ENCODE peak calls at places on chromosomes 13 and 19, in five cellular contexts. One of them, this sample, is unnamed.

GRCh38 chr13:68323106-68323505 is 1093.0 kb upstream of the PCDH9 start:
- DNase-seq in Panc1: no peak
- DNase-seq in H1: no peak
- DNase-seq in SK-N-SH: no peak
- DNase-seq in stomach: no peak
- DNase-seq in this sample: no peak

GRCh38 chr19:52335768-52336116 is 301 bp upstream of the ZNF610 start:
- DNase-seq in stomach: no peak
- DNase-seq in Panc1: no peak
- DNase-seq in SK-N-SH: no peak
- DNase-seq in H1: no peak
- DNase-seq in this sample: no peak

GRCh38 chr13:49641810-49642291 is 13.5 kb downstream of the ARL11 start:
- DNase-seq in SK-N-SH: no peak
- DNase-seq in stomach: no peak
- DNase-seq in Panc1: no peak
- DNase-seq in H1: no peak
- DNase-seq in this sample: peak; percentile 91

GRCh38 chr19:53467138-53467502 is 413 bp upstream of the ZNF813 start:
- DNase-seq in stomach: no peak
- DNase-seq in SK-N-SH: peak; percentile 68
- DNase-seq in H1: no peak
- DNase-seq in Panc1: no peak
- DNase-seq in this sample: peak; percentile 74

GRCh38 chr19:38290631-38291147 is 13.4 kb upstream of the C19orf33 start:
- DNase-seq in SK-N-SH: no peak
- DNase-seq in Panc1: no peak
- DNase-seq in H1: no peak
- DNase-seq in stomach: peak; percentile 95
- DNase-seq in this sample: peak; percentile 83

GRCh38 chr13:113904411-113904810 is 40.5 kb upstream of the GAS6 start:
- DNase-seq in Panc1: peak; percentile 13
- DNase-seq in stomach: peak; percentile 67
- DNase-seq in SK-N-SH: no peak
- DNase-seq in H1: peak; percentile 72
- DNase-seq in this sample: peak; percentile 33

GRCh38 chr19:54893406-54893805 is 12.5 kb upstream of the NCR1 start:
- DNase-seq in stomach: no peak
- DNase-seq in H1: peak; percentile 76
- DNase-seq in Panc1: no peak
- DNase-seq in SK-N-SH: no peak
- DNase-seq in this sample: no peak

GRCh38 chr19:49684983-49685553 is 4.3 kb upstream of the ADM5 start:
- DNase-seq in Panc1: no peak
- DNase-seq in stomach: no peak
- DNase-seq in SK-N-SH: no peak
- DNase-seq in H1: no peak
- DNase-seq in this sample: peak; percentile 44

GRCh38 chr19:16326401-16327130 is 1.9 kb downstream of the KLF2 start:
- DNase-seq in H1: peak; percentile 81
- DNase-seq in stomach: no peak
- DNase-seq in Panc1: no peak
- DNase-seq in SK-N-SH: no peak
- DNase-seq in this sample: peak; percentile 91

GRCh38 chr13:41668130-41668757 is 210.9 kb downstream of the RGCC start:
- DNase-seq in Panc1: peak; percentile 69
- DNase-seq in stomach: peak; percentile 45
- DNase-seq in H1: no peak
- DNase-seq in SK-N-SH: peak; percentile 61
- DNase-seq in this sample: no peak

GRCh38 chr13:112129557-112129956 is 62.6 kb downstream of the SOX1 start:
- DNase-seq in stomach: no peak
- DNase-seq in SK-N-SH: no peak
- DNase-seq in H1: no peak
- DNase-seq in Panc1: no peak
- DNase-seq in this sample: no peak

GRCh38 chr13:71217827-71218226 is 649.2 kb downstream of the DACH1 start:
- DNase-seq in Panc1: no peak
- DNase-seq in H1: no peak
- DNase-seq in stomach: no peak
- DNase-seq in SK-N-SH: no peak
- DNase-seq in this sample: no peak

GRCh38 chr13:107712145-107712544 is 503.2 kb downstream of the LIG4 start:
- DNase-seq in H1: no peak
- DNase-seq in SK-N-SH: no peak
- DNase-seq in stomach: no peak
- DNase-seq in Panc1: no peak
- DNase-seq in this sample: no peak

GRCh38 chr19:21750586-21751128 is 16.7 kb downstream of the ZNF100 start:
- DNase-seq in Panc1: no peak
- DNase-seq in H1: no peak
- DNase-seq in stomach: no peak
- DNase-seq in SK-N-SH: peak; percentile 22
- DNase-seq in this sample: no peak

GRCh38 chr19:38046254-38047047 is 139.4 kb downstream of the SIPA1L3 start:
- DNase-seq in SK-N-SH: no peak
- DNase-seq in H1: no peak
- DNase-seq in stomach: peak; percentile 35
- DNase-seq in Panc1: no peak
- DNase-seq in this sample: no peak

GRCh38 chr13:74485757-74486156 is 351.6 kb upstream of the KLF12 start:
- DNase-seq in H1: no peak
- DNase-seq in stomach: no peak
- DNase-seq in SK-N-SH: no peak
- DNase-seq in Panc1: no peak
- DNase-seq in this sample: no peak

GRCh38 chr13:108266316-108266936 is 3.1 kb upstream of the TNFSF13B start:
- DNase-seq in H1: no peak
- DNase-seq in SK-N-SH: peak; percentile 3
- DNase-seq in stomach: no peak
- DNase-seq in Panc1: no peak
- DNase-seq in this sample: peak; percentile 21

GRCh38 chr19:6610934-6611370 is 20.0 kb upstream of the CD70 start:
- DNase-seq in SK-N-SH: no peak
- DNase-seq in Panc1: no peak
- DNase-seq in stomach: no peak
- DNase-seq in H1: no peak
- DNase-seq in this sample: no peak

GRCh38 chr13:97307544-97307881 is 85.4 kb downstream of the MBNL2 start:
- DNase-seq in SK-N-SH: no peak
- DNase-seq in H1: no peak
- DNase-seq in stomach: no peak
- DNase-seq in Panc1: no peak
- DNase-seq in this sample: no peak

GRCh38 chr13:24683833-24684599 is 3.8 kb downstream of the ATP12A start:
- DNase-seq in stomach: peak; percentile 63
- DNase-seq in SK-N-SH: peak; percentile 91
- DNase-seq in H1: peak; percentile 88
- DNase-seq in Panc1: no peak
- DNase-seq in this sample: no peak

GRCh38 chr19:53394522-53394973 is 401 bp upstream of the ZNF765 start:
- DNase-seq in Panc1: peak; percentile 30
- DNase-seq in H1: no peak
- DNase-seq in stomach: peak; percentile 31
- DNase-seq in SK-N-SH: peak; percentile 70
- DNase-seq in this sample: peak; percentile 75

GRCh38 chr13:44317752-44318550 is 55.7 kb upstream of the SERP2 start:
- DNase-seq in Panc1: no peak
- DNase-seq in SK-N-SH: no peak
- DNase-seq in H1: no peak
- DNase-seq in stomach: no peak
- DNase-seq in this sample: no peak

GRCh38 chr13:40589285-40590109 is 76.9 kb downstream of the FOXO1 start:
- DNase-seq in Panc1: no peak
- DNase-seq in stomach: no peak
- DNase-seq in H1: no peak
- DNase-seq in SK-N-SH: no peak
- DNase-seq in this sample: no peak

GRCh38 chr13:40583738-40584137 is 82.7 kb downstream of the FOXO1 start:
- DNase-seq in H1: no peak
- DNase-seq in SK-N-SH: no peak
- DNase-seq in stomach: no peak
- DNase-seq in Panc1: no peak
- DNase-seq in this sample: no peak

GRCh38 chr13:40585911-40586471 is 80.5 kb downstream of the FOXO1 start:
- DNase-seq in Panc1: no peak
- DNase-seq in SK-N-SH: no peak
- DNase-seq in H1: no peak
- DNase-seq in stomach: no peak
- DNase-seq in this sample: no peak

GRCh38 chr13:40588101-40588500 is 78.3 kb downstream of the FOXO1 start:
- DNase-seq in stomach: no peak
- DNase-seq in Panc1: no peak
- DNase-seq in H1: no peak
- DNase-seq in SK-N-SH: no peak
- DNase-seq in this sample: no peak

DNA sequence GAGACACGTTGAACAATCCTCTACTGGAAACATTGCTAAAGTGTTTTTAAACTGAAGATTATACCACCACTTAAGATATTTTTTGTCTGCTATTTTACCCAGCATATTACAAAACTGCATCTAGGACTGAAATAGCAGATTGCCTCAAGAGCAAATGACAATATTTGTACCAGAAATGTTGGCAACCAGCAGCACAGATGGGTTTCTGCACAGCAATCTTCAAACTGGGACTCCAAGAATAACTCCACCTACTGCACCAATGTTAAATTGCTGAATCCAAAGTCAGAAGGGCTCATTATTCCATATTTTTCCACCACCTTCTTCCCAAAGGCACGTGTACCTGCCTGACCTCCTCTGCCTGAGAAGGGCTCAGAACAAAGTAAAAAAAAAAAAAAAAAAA is 79.6 kb downstream of the FOXO1 start:
- DNase-seq in stomach: no peak
- DNase-seq in Panc1: no peak
- DNase-seq in H1: no peak
- DNase-seq in SK-N-SH: no peak
- DNase-seq in this sample: no peak
- TF ChIP-seq CTCF in stomach: no peak
- TF ChIP-seq CTCF in Panc1: no peak
- TF ChIP-seq CTCF in H1: no peak
- TF ChIP-seq CTCF in SK-N-SH: no peak
- TF ChIP-seq CTCF in this sample: no peak

GRCh38 chr19:58228584-58229254 is at the start of gene ZNF544:
- DNase-seq in H1: peak; percentile 88
- DNase-seq in Panc1: no peak
- DNase-seq in stomach: peak; percentile 72
- DNase-seq in SK-N-SH: peak; percentile 74
- DNase-seq in this sample: peak; percentile 83
- TF ChIP-seq POLR2AphosphoS5 in H1: peak; percentile 87
- TF ChIP-seq POLR2AphosphoS5 in Panc1: peak; percentile 97
- TF ChIP-seq POLR2AphosphoS5 in stomach: peak; percentile 83
- TF ChIP-seq POLR2AphosphoS5 in SK-N-SH: no peak
- TF ChIP-seq POLR2AphosphoS5 in this sample: peak; percentile 76

GRCh38 chr19:34960103-34960805 is 3.8 kb downstream of the ZNF792 start:
- DNase-seq in Panc1: no peak
- DNase-seq in SK-N-SH: no peak
- DNase-seq in stomach: no peak
- DNase-seq in H1: peak; percentile 20
- DNase-seq in this sample: no peak

GRCh38 chr19:34959021-34959420 is 5.0 kb downstream of the ZNF792 start:
- DNase-seq in Panc1: no peak
- DNase-seq in stomach: no peak
- DNase-seq in H1: no peak
- DNase-seq in SK-N-SH: no peak
- DNase-seq in this sample: no peak

GRCh38 chr19:34961775-34962174 is 2.3 kb downstream of the ZNF792 start:
- DNase-seq in Panc1: no peak
- DNase-seq in H1: no peak
- DNase-seq in stomach: no peak
- DNase-seq in SK-N-SH: no peak
- DNase-seq in this sample: no peak

GRCh38 chr19:34960940-34961679 is 2.9 kb downstream of the ZNF792 start:
- DNase-seq in H1: peak; percentile 29
- DNase-seq in SK-N-SH: no peak
- DNase-seq in stomach: no peak
- DNase-seq in Panc1: no peak
- DNase-seq in this sample: no peak

DNA sequence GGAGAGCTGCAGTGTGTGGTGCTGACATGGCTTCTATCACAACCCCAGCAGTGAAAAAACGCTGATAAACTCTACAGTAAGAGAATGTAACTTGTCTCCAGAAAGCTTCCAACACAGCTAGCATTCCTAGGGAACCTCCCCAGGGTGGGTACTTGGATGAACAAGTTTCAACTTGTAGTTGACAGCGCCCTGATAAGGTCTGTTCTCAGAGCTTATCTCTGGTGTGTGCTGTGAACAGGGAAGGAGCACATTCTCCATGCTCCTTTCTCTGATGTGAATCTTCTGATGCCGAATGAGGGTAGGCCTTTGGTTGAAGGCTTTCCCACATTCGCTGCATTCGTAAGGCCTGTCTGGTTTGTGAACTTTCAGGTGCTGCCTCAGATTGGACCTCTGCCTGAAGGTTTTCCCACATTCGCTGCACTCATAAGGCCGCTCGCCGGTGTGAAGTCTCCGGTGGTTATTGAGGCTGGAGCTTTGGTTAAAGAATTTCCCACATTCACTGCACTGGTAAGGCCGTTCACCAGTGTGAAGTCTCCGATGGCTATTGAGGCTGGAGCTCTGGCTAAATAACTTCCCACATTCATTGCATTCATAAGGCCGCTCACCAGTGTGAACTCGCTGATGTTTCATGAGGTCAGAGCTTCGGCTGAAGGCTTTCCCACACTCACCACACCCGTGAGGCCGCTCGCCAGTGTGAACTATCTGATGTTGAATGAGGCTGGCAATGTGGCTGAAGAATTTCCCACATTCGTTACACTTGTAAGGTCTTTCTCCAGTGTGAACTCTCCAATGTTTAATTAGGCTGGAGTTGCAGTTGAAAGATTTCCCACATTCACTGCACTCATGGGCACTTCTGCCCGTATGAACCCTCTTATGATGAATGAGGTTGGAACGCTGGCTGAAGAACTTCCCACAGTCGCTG is 5.9 kb downstream of the ZNF792 start:
- DNase-seq in SK-N-SH: no peak
- DNase-seq in stomach: no peak
- DNase-seq in H1: peak; percentile 27
- DNase-seq in Panc1: no peak
- DNase-seq in this sample: no peak
- H3K9me3 ChIP-seq in SK-N-SH: peaks cover 14% of the 10 kb centered on the region
- H3K9me3 ChIP-seq in stomach: peaks cover 69% of the 10 kb centered on the region
- H3K9me3 ChIP-seq in H1: peaks cover 40% of the 10 kb centered on the region
- H3K9me3 ChIP-seq in Panc1: peaks cover 46% of the 10 kb centered on the region
- H3K9me3 ChIP-seq in this sample: peaks cover 76% of the 10 kb centered on the region

DNA sequence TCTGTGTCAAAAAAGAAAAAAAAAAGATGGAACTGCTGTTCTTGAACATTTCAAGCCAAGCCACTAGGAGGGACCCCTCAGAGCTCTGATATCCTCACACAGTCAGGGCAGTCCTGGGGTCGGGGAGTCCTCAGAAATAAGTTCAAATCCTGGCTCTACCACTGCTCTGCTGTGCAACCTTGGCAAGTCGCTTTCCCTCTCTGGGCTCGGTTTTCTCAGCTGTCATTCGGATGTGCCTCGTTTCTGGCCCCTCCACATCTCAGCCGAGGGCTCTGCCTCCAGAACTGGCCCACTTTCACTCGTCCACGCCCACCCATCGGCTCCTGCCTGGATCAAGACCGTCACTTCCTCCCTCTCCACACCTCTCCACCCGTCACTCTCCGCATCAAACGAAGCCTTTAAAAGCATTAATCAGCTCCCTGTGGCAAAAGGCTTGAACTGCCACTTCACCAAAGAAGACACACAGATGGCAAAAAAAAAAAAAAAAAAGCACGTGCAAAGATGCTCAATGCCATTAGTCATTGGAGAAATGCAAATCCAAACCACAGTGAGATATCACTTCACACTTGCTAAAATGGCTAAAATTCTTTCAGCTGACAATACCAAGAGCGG is 7.4 kb upstream of the ZNRF4 start:
- DNase-seq in H1: no peak
- DNase-seq in SK-N-SH: no peak
- DNase-seq in stomach: no peak
- DNase-seq in Panc1: no peak
- DNase-seq in this sample: no peak
- TF ChIP-seq CTCF in H1: no peak
- TF ChIP-seq CTCF in SK-N-SH: no peak
- TF ChIP-seq CTCF in stomach: no peak
- TF ChIP-seq CTCF in Panc1: no peak
- TF ChIP-seq CTCF in this sample: no peak

This sample was measured in upper lobe of left lung.